ENCODE peak calls at places on chromosome 10, in four cellular contexts. G is GM12878, F is K562, J is HepG2. O is an unnamed sample.

GRCh38 chr10:103139803-103140202 is 53.3 kb downstream of the NT5C2 start:
- DNase-seq in G (no peak), F (no peak), J (no peak), O (no peak)

GRCh38 chr10:10438335-10439123 is 579.1 kb upstream of the CELF2 start:
- DNase-seq in G (no peak), F (no peak), J (no peak), O (no peak)

GRCh38 chr10:104925232-104925851 is 284.3 kb downstream of the SORCS3 start:
- DNase-seq in G (no peak), F (peak; percentile 3), J (peak; percentile 25), O (peak; percentile 60)

GRCh38 chr10:102410427-102411073 is 8.0 kb downstream of the PSD start:
- DNase-seq in G (no peak), F (no peak), J (no peak), O (peak; percentile 61)

GRCh38 chr10:119541459-119542356 is 811 bp downstream of the RGS10 start:
- DNase-seq in G (no peak), F (no peak), J (no peak), O (peak; percentile 32)

GRCh38 chr10:17562572-17562971 is 54.6 kb downstream of the HACD1 start:
- DNase-seq in G (no peak), F (peak; percentile 15), J (no peak), O (no peak)

GRCh38 chr10:124609698-124610097 is 134.5 kb downstream of the FAM53B start:
- DNase-seq in G (no peak), F (no peak), J (peak; percentile 42), O (no peak)

GRCh38 chr10:43340619-43341018 is 30.8 kb upstream of the FXYD4 start:
- DNase-seq in G (no peak), F (no peak), J (no peak), O (no peak)

GRCh38 chr10:5555031-5555510 is 30.3 kb downstream of the CALML3 start:
- DNase-seq in G (no peak), F (no peak), J (no peak), O (no peak)

GRCh38 chr10:98246911-98247820 is 20.8 kb downstream of the LOXL4 start:
- DNase-seq in G (no peak), F (no peak), J (no peak), O (no peak)

GRCh38 chr10:126262971-126263370 is 125.3 kb downstream of the ADAM12 start:
- DNase-seq in G (no peak), F (no peak), J (no peak), O (no peak)

GRCh38 chr10:86648706-86649426 is 5.5 kb upstream of the OPN4 start:
- DNase-seq in G (no peak), F (no peak), J (no peak), O (no peak)

GRCh38 chr10:3099291-3100092 is 32.1 kb downstream of the PFKP start:
- DNase-seq in G (no peak), F (no peak), J (peak; percentile 45), O (no peak)

GRCh38 chr10:102630663-102631062 is 13.6 kb upstream of the TRIM8 start:
- DNase-seq in G (no peak), F (no peak), J (no peak), O (no peak)

GRCh38 chr10:75972494-75973276 is 541.3 kb downstream of the LRMDA start:
- DNase-seq in G (no peak), F (no peak), J (no peak), O (no peak)

GRCh38 chr10:97540669-97541500 is 31.7 kb upstream of the ANKRD2 start:
- DNase-seq in G (no peak), F (no peak), J (no peak), O (peak; percentile 38)

GRCh38 chr10:124027306-124028050 is 65.9 kb downstream of the CHST15 start:
- DNase-seq in G (no peak), F (no peak), J (no peak), O (no peak)

GRCh38 chr10:563827-564226 is 125.6 kb downstream of the DIP2C start:
- DNase-seq in G (no peak), F (no peak), J (no peak), O (no peak)
- TF ChIP-seq CBFB in G (no peak), F (no peak), J (no peak), O (no peak)

DNA sequence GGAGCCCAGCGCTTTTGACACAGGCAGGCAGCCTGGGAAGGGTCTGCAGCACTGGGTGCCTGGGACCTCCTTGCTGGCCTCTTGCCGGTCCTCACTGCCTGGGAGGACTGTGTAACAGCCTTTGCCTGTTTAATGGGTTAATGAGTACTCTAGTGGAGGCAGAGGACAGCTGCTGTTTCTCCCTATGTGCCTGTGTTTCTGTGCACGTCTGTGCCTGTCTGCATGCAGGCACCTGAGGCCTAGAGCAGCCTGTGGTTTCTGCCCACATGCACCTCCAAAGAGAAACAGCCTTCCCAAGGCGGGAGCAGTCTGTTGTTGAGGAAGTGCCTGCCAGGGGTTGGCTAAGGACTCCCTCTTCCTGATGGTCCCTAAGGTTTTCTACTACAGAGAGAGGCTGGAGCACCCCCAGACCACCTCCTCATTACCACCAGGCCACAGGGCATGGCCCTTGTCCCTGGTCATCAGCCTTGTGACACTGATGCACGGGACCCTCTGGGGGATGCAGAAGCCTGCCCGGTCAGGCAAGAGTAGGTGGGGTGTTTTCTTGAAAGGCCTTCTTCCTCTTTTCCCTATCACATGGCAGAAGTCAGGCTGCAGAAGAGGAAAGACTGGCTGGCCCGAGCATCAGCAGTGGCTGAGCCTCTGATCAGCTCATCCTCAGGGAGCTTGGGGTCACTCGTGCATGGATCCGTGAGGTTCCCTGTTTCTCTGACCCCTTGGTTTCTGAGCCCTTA is 14.3 kb downstream of the SLC29A3 start:
- DNase-seq in G (no peak), F (no peak), J (no peak), O (no peak)
- TF ChIP-seq CBFB in G (no peak), F (no peak), J (no peak), O (no peak)

DNA sequence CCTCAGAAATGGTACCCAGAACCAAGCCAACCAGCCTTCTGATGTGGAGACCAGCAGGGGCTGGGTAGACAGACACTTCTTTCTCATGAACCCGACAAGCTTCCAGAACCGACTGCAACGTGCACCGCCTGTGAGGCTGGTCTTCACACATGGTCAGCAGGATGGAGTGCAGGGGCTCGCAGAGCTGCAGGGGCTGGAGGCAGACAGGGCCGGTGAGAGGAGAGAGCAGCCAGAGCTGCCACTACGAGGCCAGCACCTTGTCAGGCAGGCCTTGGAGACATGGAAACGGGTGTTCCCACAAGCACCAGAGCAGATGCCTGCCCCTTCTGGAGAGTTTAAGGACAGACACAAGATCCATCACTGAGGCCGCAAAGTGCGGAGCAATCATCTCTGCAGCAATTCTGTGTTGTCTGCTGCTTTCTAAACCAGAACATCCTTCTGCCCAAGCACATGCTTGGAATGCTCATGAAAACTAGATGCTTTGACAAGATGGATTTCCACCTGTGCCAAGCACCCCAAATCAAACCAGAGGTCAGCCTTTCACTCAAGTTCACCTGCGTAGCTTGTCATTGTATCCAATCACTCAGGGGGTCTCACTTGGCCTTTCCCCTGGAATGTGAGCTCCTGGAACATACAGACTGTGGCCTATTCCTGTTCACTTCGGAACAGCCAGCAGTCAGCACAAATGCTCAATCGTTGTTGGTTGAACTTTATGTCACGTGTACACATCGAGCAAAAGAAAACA is 32.2 kb downstream of the FRMPD2 start:
- DNase-seq in G (no peak), F (no peak), J (no peak), O (peak; percentile 22)
- TF ChIP-seq CBFB in G (no peak), F (no peak), J (no peak), O (no peak)

DNA sequence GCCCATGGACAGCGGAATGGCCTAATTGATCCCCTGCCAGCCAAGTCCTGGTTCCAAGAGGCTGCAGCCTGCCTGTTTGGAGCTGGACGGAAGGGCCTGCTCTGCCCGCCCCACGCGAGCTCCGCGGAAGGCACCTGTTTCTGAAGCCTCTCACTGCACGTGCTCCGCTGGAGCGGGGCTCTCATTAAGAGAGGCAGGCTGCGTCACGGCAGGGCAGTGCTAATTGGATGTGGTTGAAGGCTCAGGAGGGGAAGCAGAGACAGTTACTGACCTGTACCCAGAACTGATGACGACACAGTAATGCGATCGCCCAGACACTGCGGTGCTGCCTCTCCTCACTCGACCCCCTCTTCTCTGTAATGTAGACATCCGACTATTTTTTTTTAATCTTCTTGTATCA is 411.1 kb upstream of the MGMT start:
- DNase-seq in G (no peak), F (no peak), J (no peak), O (no peak)
- TF ChIP-seq CBFB in G (no peak), F (no peak), J (no peak), O (no peak)

DNA sequence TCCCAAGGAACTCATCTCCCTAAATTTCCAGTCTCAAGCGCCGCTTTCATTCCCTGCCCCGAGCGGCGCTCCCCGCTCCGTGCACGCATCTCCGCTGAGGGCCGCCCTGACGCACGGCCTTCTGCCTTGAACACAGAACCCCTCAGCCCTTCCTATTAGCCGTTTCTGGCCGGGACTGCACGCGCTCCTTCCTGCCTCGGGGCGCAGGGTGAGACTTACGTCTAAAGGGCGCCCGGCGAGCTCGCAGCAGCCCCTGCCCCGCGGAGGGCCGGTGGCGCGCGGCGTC is 752 bp upstream of the WAC start:
- DNase-seq in G (no peak), F (no peak), J (peak; percentile 27), O (no peak)
- TF ChIP-seq CBFB in G (no peak), F (no peak), J (no peak), O (no peak)

GRCh38 chr10:84197643-84198042 is 3.3 kb downstream of the CDHR1 start:
- DNase-seq in G (no peak), F (no peak), J (no peak), O (no peak)
- TF ChIP-seq CBFB in G (no peak), F (no peak), J (no peak), O (no peak)

GRCh38 chr10:77236029-77236428 is 401.6 kb downstream of the KCNMA1 start:
- DNase-seq in G (no peak), F (no peak), J (no peak), O (no peak)

GRCh38 chr10:77236700-77237099 is 400.9 kb downstream of the KCNMA1 start:
- DNase-seq in G (no peak), F (no peak), J (no peak), O (no peak)

GRCh38 chr10:77237120-77237519 is 400.5 kb downstream of the KCNMA1 start:
- DNase-seq in G (no peak), F (no peak), J (no peak), O (no peak)

GRCh38 chr10:77240959-77241358 is 396.6 kb downstream of the KCNMA1 start:
- DNase-seq in G (no peak), F (no peak), J (no peak), O (no peak)

GRCh38 chr10:77240042-77240619 is 397.5 kb downstream of the KCNMA1 start:
- DNase-seq in G (no peak), F (no peak), J (no peak), O (no peak)
- TF ChIP-seq CBFB in G (no peak), F (no peak), J (no peak), O (no peak)

DNA sequence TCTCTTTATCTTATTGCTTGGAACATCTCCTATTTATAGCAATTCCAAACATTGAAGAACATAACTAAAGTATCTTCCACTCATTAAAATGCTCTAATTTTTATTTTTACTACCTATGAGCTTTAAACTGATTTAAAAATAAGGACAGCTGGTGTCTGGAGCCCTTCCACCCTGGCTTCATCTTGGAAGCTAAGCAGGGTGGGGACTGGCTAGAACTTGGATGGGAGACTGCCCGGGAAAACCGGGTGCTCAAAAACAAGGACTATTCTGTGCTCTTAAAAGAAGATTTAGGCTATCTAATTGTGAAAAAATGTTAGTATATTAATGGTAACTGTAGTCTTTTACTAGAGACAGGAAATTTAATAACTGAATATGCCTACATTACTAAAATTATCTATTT is 69.2 kb downstream of the ARMC3 start:
- DNase-seq in G (no peak), F (peak; percentile 23), J (no peak), O (peak; percentile 41)
- TF ChIP-seq CBFB in G (no peak), F (no peak), J (no peak), O (no peak)

O was measured in WTC11.